ENCODE peak calls at places on chromosomes 5 and 9, in four cellular contexts. One of them, this sample, is unnamed.

GRCh38 chr5:138725885-138726457 is 27.3 kb upstream of the CTNNA1 start:
- DNase-seq in H1: no peak
- DNase-seq in A549: no peak
- DNase-seq in esophagus squamous epithelium: no peak
- DNase-seq in this sample: no peak

GRCh38 chr9:99925542-99925941 is 19.1 kb downstream of the STX17 start:
- DNase-seq in H1: no peak
- DNase-seq in A549: no peak
- DNase-seq in esophagus squamous epithelium: no peak
- DNase-seq in this sample: peak

GRCh38 chr9:20303066-20303465 is 319.2 kb downstream of the MLLT3 start:
- DNase-seq in H1: no peak
- DNase-seq in A549: no peak
- DNase-seq in esophagus squamous epithelium: no peak
- DNase-seq in this sample: no peak

GRCh38 chr5:62767650-62768049 is 189.0 kb downstream of the LRRC70 start:
- DNase-seq in H1: no peak
- DNase-seq in A549: no peak
- DNase-seq in esophagus squamous epithelium: no peak
- DNase-seq in this sample: no peak

GRCh38 chr9:81083821-81084512 is 605.4 kb downstream of the TLE1 start:
- DNase-seq in H1: no peak
- DNase-seq in A549: no peak
- DNase-seq in esophagus squamous epithelium: no peak
- DNase-seq in this sample: no peak

GRCh38 chr9:14608521-14608920 is 84.7 kb downstream of the ZDHHC21 start:
- DNase-seq in H1: no peak
- DNase-seq in A549: no peak
- DNase-seq in esophagus squamous epithelium: no peak
- DNase-seq in this sample: no peak

GRCh38 chr9:109320734-109321448 is at the start of gene EPB41L4B:
- DNase-seq in H1: peak
- DNase-seq in A549: peak
- DNase-seq in esophagus squamous epithelium: no peak
- DNase-seq in this sample: peak

GRCh38 chr5:170986598-170986997 is 124.8 kb downstream of the RANBP17 start:
- DNase-seq in H1: no peak
- DNase-seq in A549: no peak
- DNase-seq in esophagus squamous epithelium: no peak
- DNase-seq in this sample: no peak

GRCh38 chr9:123757547-123757946 is 172.4 kb downstream of the DENND1A start:
- DNase-seq in H1: no peak
- DNase-seq in A549: no peak
- DNase-seq in esophagus squamous epithelium: no peak
- DNase-seq in this sample: no peak

GRCh38 chr5:39253211-39253610 is 33.8 kb upstream of the FYB1 start:
- DNase-seq in H1: no peak
- DNase-seq in A549: no peak
- DNase-seq in esophagus squamous epithelium: no peak
- DNase-seq in this sample: no peak

GRCh38 chr5:40071870-40072269 is 607.8 kb upstream of the PTGER4 start:
- DNase-seq in H1: no peak
- DNase-seq in A549: no peak
- DNase-seq in esophagus squamous epithelium: no peak
- DNase-seq in this sample: no peak

GRCh38 chr5:89289604-89290003 is 406.6 kb upstream of the MEF2C start:
- DNase-seq in H1: no peak
- DNase-seq in A549: no peak
- DNase-seq in esophagus squamous epithelium: no peak
- DNase-seq in this sample: no peak

GRCh38 chr9:100700689-100701318 is 122.9 kb downstream of the CAVIN4 start:
- DNase-seq in H1: no peak
- DNase-seq in A549: peak
- DNase-seq in esophagus squamous epithelium: no peak
- DNase-seq in this sample: peak

GRCh38 chr5:8840237-8840636 is 705.6 kb downstream of the SEMA5A start:
- DNase-seq in H1: peak
- DNase-seq in A549: no peak
- DNase-seq in esophagus squamous epithelium: no peak
- DNase-seq in this sample: no peak

GRCh38 chr9:137742698-137743097 is 123.9 kb downstream of the EHMT1 start:
- DNase-seq in H1: no peak
- DNase-seq in A549: no peak
- DNase-seq in esophagus squamous epithelium: no peak
- DNase-seq in this sample: no peak

GRCh38 chr5:176788931-176789872 is 21.2 kb upstream of the UNC5A start:
- DNase-seq in H1: no peak
- DNase-seq in A549: no peak
- DNase-seq in esophagus squamous epithelium: no peak
- DNase-seq in this sample: no peak

GRCh38 chr9:127968717-127969383 is 11.9 kb downstream of the EEIG1 start:
- DNase-seq in H1: no peak
- DNase-seq in A549: peak
- DNase-seq in esophagus squamous epithelium: no peak
- DNase-seq in this sample: peak

GRCh38 chr5:43561346-43561745 is 4.5 kb upstream of the PAIP1 start:
- DNase-seq in H1: no peak
- DNase-seq in A549: no peak
- DNase-seq in esophagus squamous epithelium: no peak
- DNase-seq in this sample: no peak

GRCh38 chr5:140548300-140548688 is 832 bp downstream of the EIF4EBP3 start:
- DNase-seq in H1: no peak
- DNase-seq in A549: no peak
- DNase-seq in esophagus squamous epithelium: no peak
- DNase-seq in this sample: no peak
- TF ChIP-seq POLR2A in H1: peak
- TF ChIP-seq POLR2A in A549: no peak
- TF ChIP-seq POLR2A in esophagus squamous epithelium: no peak
- TF ChIP-seq POLR2A in this sample: no peak

GRCh38 chr9:72364679-72365524 is at the start of gene ZFAND5:
- DNase-seq in H1: peak
- DNase-seq in A549: peak
- DNase-seq in esophagus squamous epithelium: peak
- DNase-seq in this sample: peak
- TF ChIP-seq POLR2A in H1: peak
- TF ChIP-seq POLR2A in A549: peak
- TF ChIP-seq POLR2A in esophagus squamous epithelium: peak
- TF ChIP-seq POLR2A in this sample: peak

DNA sequence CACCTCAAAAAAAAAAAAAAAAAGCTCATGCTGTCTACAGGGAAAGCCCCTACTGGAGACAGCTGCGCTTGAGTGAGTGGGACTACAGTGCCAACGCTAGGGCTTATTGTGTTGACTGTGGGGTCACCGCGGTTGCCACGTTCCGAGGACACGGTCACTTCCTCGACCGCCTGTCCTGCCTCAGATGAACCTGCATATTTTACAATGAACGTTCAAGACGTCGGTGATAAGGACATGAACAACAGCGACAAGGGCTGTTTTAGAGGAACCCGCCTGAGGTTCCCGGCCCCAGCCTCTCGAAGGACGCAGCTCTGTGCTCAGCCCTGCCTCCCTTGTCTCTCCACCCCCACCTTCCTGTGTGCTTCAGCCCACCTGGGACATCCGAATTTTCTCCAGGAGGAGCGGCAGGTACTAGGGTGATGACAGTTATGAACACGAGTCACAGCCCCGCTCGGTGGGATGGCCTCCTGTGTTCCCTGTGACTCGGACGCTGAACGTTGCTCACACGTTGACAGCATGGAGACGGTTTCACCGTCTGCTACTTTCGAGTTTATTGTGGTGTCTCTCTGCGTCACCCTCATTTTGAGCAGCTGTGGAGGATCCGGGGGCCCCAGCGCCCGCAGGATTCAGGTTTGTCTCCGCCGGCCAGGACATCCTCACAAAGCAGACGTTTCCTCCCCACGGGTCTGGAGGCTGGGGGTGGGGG is 11.3 kb upstream of the DIPK1B start:
- DNase-seq in H1: no peak
- DNase-seq in A549: no peak
- DNase-seq in esophagus squamous epithelium: no peak
- DNase-seq in this sample: no peak
- TF ChIP-seq POLR2A in H1: no peak
- TF ChIP-seq POLR2A in A549: no peak
- TF ChIP-seq POLR2A in esophagus squamous epithelium: no peak
- TF ChIP-seq POLR2A in this sample: no peak

GRCh38 chr9:95509851-95510529 is 6.8 kb downstream of the PTCH1 start:
- DNase-seq in H1: no peak
- DNase-seq in A549: no peak
- DNase-seq in esophagus squamous epithelium: no peak
- DNase-seq in this sample: no peak

GRCh38 chr9:95506692-95507455 is 9.9 kb downstream of the PTCH1 start:
- DNase-seq in H1: no peak
- DNase-seq in A549: peak
- DNase-seq in esophagus squamous epithelium: no peak
- DNase-seq in this sample: peak

GRCh38 chr9:95507456-95508241 is 9.1 kb downstream of the PTCH1 start:
- DNase-seq in H1: no peak
- DNase-seq in A549: peak
- DNase-seq in esophagus squamous epithelium: peak
- DNase-seq in this sample: peak

GRCh38 chr9:95508968-95509850 is 7.6 kb downstream of the PTCH1 start:
- DNase-seq in H1: peak
- DNase-seq in A549: peak
- DNase-seq in esophagus squamous epithelium: no peak
- DNase-seq in this sample: peak

DNA sequence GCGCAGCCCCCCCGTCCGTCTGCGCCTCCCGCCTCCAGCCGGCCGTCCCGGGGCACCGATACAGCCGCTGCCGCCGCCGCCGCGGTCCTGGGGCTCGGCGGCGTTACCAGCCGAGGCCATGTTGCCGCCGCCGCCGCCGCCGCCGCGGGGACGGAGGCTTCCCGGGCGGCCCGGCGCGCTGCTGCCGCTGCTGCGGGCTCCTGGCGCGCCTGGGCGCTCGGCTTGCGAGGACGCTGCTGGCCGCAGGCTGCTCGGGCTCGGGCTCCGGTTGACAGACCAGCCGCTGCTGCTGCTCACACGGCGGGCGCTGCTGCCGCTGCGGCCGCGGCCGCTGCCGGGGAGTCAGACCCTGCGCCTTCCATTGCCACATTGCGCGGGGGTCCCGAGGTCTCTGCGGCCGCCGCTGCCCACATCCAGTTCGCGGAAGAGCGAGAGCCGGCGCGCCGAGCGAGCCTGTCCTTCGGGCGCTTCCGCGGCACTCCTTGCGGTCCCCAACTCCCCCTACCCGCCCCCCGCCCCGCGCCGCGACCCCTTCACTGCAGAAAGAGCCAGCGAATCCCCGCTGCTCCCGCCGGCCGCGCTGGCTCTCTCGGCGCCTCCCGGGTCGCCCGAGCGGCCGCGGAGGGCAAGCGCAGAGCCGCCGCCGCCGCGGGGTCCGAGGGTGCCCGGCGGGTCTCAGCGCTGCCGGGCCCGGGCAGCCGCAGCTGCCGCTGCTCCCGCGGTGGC is 8.4 kb downstream of the PTCH1 start:
- DNase-seq in H1: no peak
- DNase-seq in A549: no peak
- DNase-seq in esophagus squamous epithelium: no peak
- DNase-seq in this sample: peak
- TF ChIP-seq POLR2A in H1: no peak
- TF ChIP-seq POLR2A in A549: no peak
- TF ChIP-seq POLR2A in esophagus squamous epithelium: no peak
- TF ChIP-seq POLR2A in this sample: no peak